ENCODE peak calls at places on chromosomes 1 and 21, in four cellular contexts. U is A549, Q is upper lobe of right lung, T is left cardiac atrium. N is an unnamed sample.

GRCh38 chr1:239545466-239545865 is 159.1 kb downstream of the CHRM3 start:
- ATAC-seq in Q (no peak), T (no peak), U (no peak), N (no peak)

GRCh38 chr1:165875604-165876003 is 48.2 kb downstream of the UCK2 start:
- ATAC-seq in Q (no peak), U (no peak), T (no peak), N (no peak)

GRCh38 chr1:213606252-213606820 is 381.4 kb upstream of the PROX1 start:
- ATAC-seq in Q (no peak), U (no peak), T (no peak), N (no peak)

GRCh38 chr1:147515046-147515869 is 26.0 kb upstream of the BCL9 start:
- ATAC-seq in U (peak), Q (peak), T (peak), N (no peak)

GRCh38 chr21:16624468-16625102 is 888.3 kb upstream of the CXADR start:
- ATAC-seq in T (no peak), Q (no peak), U (no peak), N (no peak)

GRCh38 chr1:41500378-41500777 is 15.9 kb upstream of the EDN2 start:
- ATAC-seq in T (peak), U (peak), Q (peak), N (no peak)

GRCh38 chr1:37449936-37450335 is 24.4 kb upstream of the ZC3H12A start:
- ATAC-seq in T (no peak), Q (peak), U (no peak), N (peak)

GRCh38 chr1:176174108-176174507 is 33.0 kb downstream of the COP1 start:
- ATAC-seq in Q (no peak), U (no peak), T (no peak), N (no peak)

GRCh38 chr1:43274125-43274803 is 4.5 kb downstream of the TMEM125 start:
- ATAC-seq in U (no peak), Q (peak), T (peak), N (peak)

GRCh38 chr21:31444061-31444460 is 100.0 kb upstream of the TIAM1 start:
- ATAC-seq in T (peak), U (no peak), Q (no peak), N (no peak)

GRCh38 chr1:67148516-67149178 is 13.9 kb upstream of the C1orf141 start:
- ATAC-seq in U (peak), Q (peak), T (peak), N (peak)

GRCh38 chr1:117682372-117682771 is 76.5 kb downstream of the TENT5C start:
- ATAC-seq in U (no peak), T (peak), Q (no peak), N (no peak)

GRCh38 chr1:205325334-205325884 is 3.9 kb upstream of the NUAK2 start:
- ATAC-seq in U (peak), Q (peak), T (peak), N (no peak)

GRCh38 chr1:29698033-29698432 is 461.7 kb downstream of the PTPRU start:
- ATAC-seq in U (peak), Q (peak), T (peak), N (no peak)

GRCh38 chr1:231359113-231359512 is 21.0 kb downstream of the SPRTN start:
- ATAC-seq in Q (peak), T (peak), U (peak), N (no peak)

GRCh38 chr1:78073441-78073840 is 27.7 kb downstream of the GIPC2 start:
- ATAC-seq in U (no peak), Q (no peak), T (no peak), N (no peak)

GRCh38 chr1:154220071-154220969 is at the start of gene UBAP2L:
- ATAC-seq in T (peak), U (peak), Q (peak), N (peak)

GRCh38 chr1:84632142-84632541 is 57.9 kb upstream of the CTBS start:
- ATAC-seq in T (peak), U (no peak), Q (no peak), N (no peak)

GRCh38 chr21:32900814-32901213 is 124.9 kb upstream of the OLIG2 start:
- ATAC-seq in T (no peak), Q (no peak), U (no peak), N (no peak)

GRCh38 chr1:8476021-8476420 is 158.1 kb downstream of the SLC45A1 start:
- ATAC-seq in T (peak), Q (peak), U (no peak), N (no peak)